ENCODE peak calls at places on chromosomes 7 and 10, in six cellular contexts. I, H, R, S, W and G are unnamed samples. For H3K4me1, the result is how much of the 10 kb centered on the place peaks cover.

GRCh38 chr7:131312838-131313237 is 14.8 kb upstream of the MKLN1 start:
- DNase-seq in I (no peak), H (no peak), R (no peak), S (no peak), W (no peak), G (peak)

GRCh38 chr7:41891967-41892755 is 189.3 kb upstream of the INHBA start:
- DNase-seq in I (no peak), H (peak), R (peak), S (peak), W (peak), G (peak)

GRCh38 chr7:117424090-117424829 is 3.0 kb downstream of the ASZ1 start:
- DNase-seq in I (no peak), H (no peak), R (no peak), S (no peak), W (no peak), G (no peak)

GRCh38 chr7:17485905-17486304 is 187.5 kb downstream of the AHR start:
- DNase-seq in I (no peak), H (no peak), R (no peak), S (no peak), W (no peak), G (no peak)

GRCh38 chr10:69451784-69452251 is 553 bp downstream of the TSPAN15 start:
- DNase-seq in I (peak), H (peak), R (no peak), S (peak), W (no peak), G (no peak)

GRCh38 chr7:96277921-96278320 is 44.0 kb downstream of the SLC25A13 start:
- DNase-seq in I (no peak), H (no peak), R (no peak), S (no peak), W (no peak), G (peak)

GRCh38 chr10:60385399-60385738 is 4.3 kb downstream of the ANK3 start:
- DNase-seq in I (peak), H (no peak), R (no peak), S (no peak), W (no peak), G (no peak)

GRCh38 chr7:30146127-30146612 is 11.4 kb downstream of the MTURN start:
- DNase-seq in I (no peak), H (no peak), R (peak), S (no peak), W (no peak), G (no peak)

GRCh38 chr10:83108565-83109333 is 1030.6 kb upstream of the GHITM start:
- DNase-seq in I (no peak), H (no peak), R (no peak), S (no peak), W (no peak), G (no peak)

GRCh38 chr7:99674995-99675742 is 4.6 kb downstream of the CYP3A5 start:
- DNase-seq in I (no peak), H (no peak), R (no peak), S (no peak), W (no peak), G (no peak)

GRCh38 chr10:117175215-117175900 is 21.9 kb upstream of the KCNK18 start:
- DNase-seq in I (no peak), H (no peak), R (no peak), S (no peak), W (no peak), G (no peak)

GRCh38 chr10:122154733-122155366 is 116.2 kb upstream of the BTBD16 start:
- DNase-seq in I (no peak), H (peak), R (peak), S (no peak), W (no peak), G (no peak)

GRCh38 chr10:11563936-11564335 is 47.5 kb downstream of the USP6NL start:
- DNase-seq in I (no peak), H (no peak), R (no peak), S (no peak), W (no peak), G (no peak)

GRCh38 chr10:22321831-22322662 is 1.1 kb downstream of the BMI1 start:
- DNase-seq in I (no peak), H (peak), R (peak), S (no peak), W (peak), G (peak)

GRCh38 chr10:114478281-114478680 is 74.0 kb upstream of the AFAP1L2 start:
- DNase-seq in I (no peak), H (no peak), R (no peak), S (no peak), W (no peak), G (no peak)

GRCh38 chr7:97155897-97156418 is 38.5 kb downstream of the SDHAF3 start:
- DNase-seq in I (no peak), H (no peak), R (no peak), S (no peak), W (no peak), G (no peak)

DNA sequence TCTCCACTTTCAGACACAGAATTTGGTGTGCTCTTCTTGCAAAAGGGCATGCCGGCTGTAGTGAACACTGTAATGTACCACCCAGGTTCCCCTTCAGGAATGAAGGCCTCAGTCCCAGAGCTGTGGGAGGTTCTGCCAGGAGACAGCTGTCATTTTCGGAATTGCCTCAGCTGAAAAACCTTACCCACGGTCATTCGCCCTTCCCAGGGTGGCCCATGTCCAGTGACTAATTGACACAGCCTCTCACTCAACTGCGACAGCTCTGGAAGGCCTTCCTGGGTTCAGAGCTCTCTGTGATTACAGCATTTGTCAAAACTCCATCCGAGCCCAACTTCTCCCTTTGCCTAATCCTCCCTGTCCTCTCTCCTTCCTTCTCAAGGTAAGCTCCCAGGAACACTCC is 43.7 kb upstream of the WAC start:
- DNase-seq in I (no peak), H (no peak), R (no peak), S (no peak), W (no peak), G (no peak)
- H3K4me1 ChIP-seq in I (under half), H (under half), R (under half), S (under half), W (under half), G (under half)

GRCh38 chr7:43085992-43086391 is 26.5 kb upstream of the HECW1 start:
- DNase-seq in I (no peak), H (no peak), R (no peak), S (no peak), W (no peak), G (no peak)

GRCh38 chr7:43081603-43082002 is 30.8 kb upstream of the HECW1 start:
- DNase-seq in I (no peak), H (no peak), R (no peak), S (no peak), W (no peak), G (no peak)

GRCh38 chr7:43083091-43083490 is 29.4 kb upstream of the HECW1 start:
- DNase-seq in I (no peak), H (no peak), R (no peak), S (no peak), W (no peak), G (no peak)

DNA sequence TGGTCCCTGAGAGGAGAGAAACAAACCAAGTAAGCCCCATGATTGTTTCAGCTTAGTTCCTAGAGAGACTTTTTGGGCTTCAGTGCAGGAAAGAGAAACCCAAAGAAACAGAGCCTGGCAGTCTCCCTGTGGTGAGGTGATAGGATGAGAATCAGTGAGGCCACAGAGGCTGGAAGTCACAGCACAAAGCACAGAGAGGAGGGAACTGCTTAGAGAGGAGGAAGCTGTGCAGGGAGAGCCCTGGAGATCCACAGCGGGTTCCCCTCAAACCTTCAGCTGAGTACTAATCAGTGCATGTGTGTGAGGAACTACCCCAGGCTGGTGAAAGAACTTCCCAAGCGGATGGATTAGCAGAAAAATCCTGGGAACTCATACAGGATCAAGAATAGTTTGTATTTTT is 27.4 kb upstream of the HECW1 start:
- DNase-seq in I (no peak), H (peak), R (no peak), S (no peak), W (no peak), G (no peak)
- H2AFZ ChIP-seq in I (no peak), H (peak), R (no peak), S (no peak), W (no peak), G (no peak)

GRCh38 chr10:72612203-72612826 is 13.6 kb downstream of the MICU1 start:
- DNase-seq in I (peak), H (no peak), R (no peak), S (no peak), W (no peak), G (no peak)
- H3K4me3 ChIP-seq in I (no peak), H (no peak), R (no peak), S (no peak), W (no peak), G (peak)

GRCh38 chr7:3154317-3154716 is 110.7 kb upstream of the CARD11 start:
- DNase-seq in I (no peak), H (no peak), R (no peak), S (no peak), W (no peak), G (no peak)
- H3K4me1 ChIP-seq in I (under half), H (under half), R (under half), S (under half), W (under half), G (under half)